ENCODE peak calls at places on chromosomes 16 and 17, in nine cellular contexts. K is tibial artery, D is HCT116, F is cardiac muscle cell, U is RWPE2, Y is hepatocyte, S is dorsolateral prefrontal cortex, Z is WTC11, E is fibroblast of villous mesenchyme. X is an unnamed sample.

GRCh38 chr17:75238684-75239191 is 22.7 kb downstream of the GGA3 start:
- DNase-seq in Y (peak), U (no peak), Z (peak), S (peak), D (peak), E (peak), F (peak), K (no peak), X (no peak)

GRCh38 chr16:17224859-17225258 is 245.9 kb downstream of the XYLT1 start:
- DNase-seq in Y (peak), S (peak), F (no peak), K (peak), U (no peak), D (no peak), Z (no peak), E (peak), X (no peak)

GRCh38 chr17:31489295-31490018 is 98.0 kb downstream of the RAB11FIP4 start:
- DNase-seq in Y (peak), E (no peak), D (peak), F (no peak), K (no peak), S (no peak), U (no peak), Z (peak), X (no peak)

GRCh38 chr16:1171001-1171400 is 18.1 kb downstream of the CACNA1H start:
- DNase-seq in U (no peak), F (no peak), Y (no peak), Z (no peak), E (no peak), S (no peak), D (no peak), K (no peak), X (no peak)

GRCh38 chr16:69844441-69844840 is 82.3 kb downstream of the WWP2 start:
- DNase-seq in Z (no peak), U (no peak), F (no peak), E (no peak), Y (no peak), S (no peak), D (no peak), K (no peak), X (no peak)

GRCh38 chr17:28285965-28286364 is 33.0 kb upstream of the TMEM97 start:
- DNase-seq in D (no peak), F (no peak), S (no peak), Y (no peak), K (no peak), Z (no peak), E (no peak), U (no peak), X (no peak)

GRCh38 chr17:78342438-78343098 is 17.3 kb downstream of the SOCS3 start:
- DNase-seq in Y (no peak), K (peak), D (peak), S (no peak), E (peak), F (no peak), U (no peak), Z (no peak), X (no peak)

GRCh38 chr17:51189162-51189561 is 23.0 kb downstream of the NME2 start:
- DNase-seq in Y (no peak), U (no peak), S (no peak), F (no peak), E (no peak), Z (no peak), D (no peak), K (no peak), X (no peak)

GRCh38 chr17:21282850-21283249 is 1.7 kb upstream of the MAP2K3 start:
- DNase-seq in D (no peak), Z (no peak), K (no peak), U (no peak), E (no peak), F (no peak), S (no peak), Y (no peak), X (no peak)

GRCh38 chr17:15893333-15894024 is 51.5 kb upstream of the ADORA2B start:
- DNase-seq in F (peak), K (no peak), Y (no peak), Z (no peak), D (no peak), E (peak), S (no peak), U (no peak), X (no peak)

GRCh38 chr16:48182979-48183537 is 27.3 kb upstream of the ABCC12 start:
- DNase-seq in D (no peak), F (no peak), Z (no peak), U (no peak), E (no peak), Y (no peak), S (no peak), K (no peak), X (no peak)

DNA sequence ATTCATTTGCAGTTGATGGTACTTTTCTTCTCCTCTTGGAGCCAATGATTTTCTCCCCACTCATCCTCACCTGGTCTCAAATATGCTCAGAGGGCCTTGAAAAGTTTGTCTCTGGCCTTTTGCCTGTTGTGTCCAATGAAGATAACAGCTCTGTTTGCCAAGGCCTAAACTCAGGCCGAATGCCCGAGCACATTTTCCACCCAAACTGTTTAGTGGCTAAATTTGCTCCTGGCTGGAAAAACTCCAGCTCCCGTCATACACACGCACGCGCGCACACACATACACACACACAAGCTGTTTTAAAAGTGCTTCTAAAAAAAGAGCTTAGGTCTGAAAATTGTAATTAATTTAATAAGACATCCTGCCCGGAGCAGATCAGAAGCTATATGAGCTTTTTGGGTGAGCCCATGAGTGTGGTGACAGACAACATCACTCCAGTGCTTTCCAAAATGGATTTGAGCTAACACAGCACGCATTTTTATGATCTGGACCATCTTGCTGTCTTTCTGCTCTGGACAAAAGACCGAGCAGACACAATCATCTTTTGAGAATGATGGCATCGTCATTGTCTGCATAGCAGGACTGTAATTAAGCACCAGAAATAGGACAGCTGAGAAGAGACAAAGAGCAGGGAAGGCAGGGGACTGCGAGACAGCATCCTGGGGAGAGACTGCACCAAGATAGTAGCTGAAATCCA is 48.9 kb downstream of the IRX6 start:
- DNase-seq in E (no peak), Z (no peak), D (no peak), Y (no peak), K (no peak), U (no peak), F (no peak), S (no peak), X (no peak)
- TF ChIP-seq CTCF in E (no peak), Z (no peak), D (no peak), Y (no peak), K (no peak), U (no peak), F (no peak), S (no peak), X (no peak)

DNA sequence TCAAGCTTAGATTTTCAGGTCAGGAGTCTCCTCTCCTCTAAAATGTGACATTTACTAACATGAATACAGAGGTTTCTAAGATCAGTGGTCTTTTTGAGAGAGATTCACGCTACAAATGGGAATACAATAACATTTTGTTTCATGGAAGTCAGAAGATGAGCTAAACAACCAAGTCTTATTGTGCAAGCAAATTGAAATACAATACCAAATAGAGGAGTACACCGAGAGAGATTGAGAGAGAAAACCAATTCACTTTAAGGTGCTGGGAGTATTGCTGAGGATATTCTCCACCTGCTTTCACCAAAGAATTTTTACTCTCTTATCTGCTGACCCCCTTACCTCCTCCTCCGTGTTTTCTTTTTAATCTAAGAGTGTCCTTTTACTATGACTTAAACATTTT is 11.5 kb downstream of the VEZF1 start:
- DNase-seq in Z (no peak), U (no peak), S (no peak), Y (no peak), K (no peak), E (no peak), F (no peak), D (no peak), X (no peak)
- TF ChIP-seq CTCF in Z (no peak), U (no peak), S (no peak), Y (no peak), K (no peak), E (no peak), F (no peak), D (no peak), X (no peak)

GRCh38 chr17:1643293-1643998 is 2.1 kb downstream of the SCARF1 start:
- DNase-seq in E (no peak), Z (peak), K (no peak), S (no peak), U (no peak), D (peak), Y (peak), F (peak), X (peak)
- TF ChIP-seq CTCF in E (peak), Z (no peak), K (no peak), S (peak), U (peak), D (peak), Y (peak), F (peak), X (no peak)

GRCh38 chr17:41315204-41315794 is at the start of gene KRTAP17-1:
- DNase-seq in D (no peak), S (no peak), F (no peak), Z (no peak), U (no peak), Y (no peak), E (no peak), K (no peak), X (no peak)

GRCh38 chr17:41311111-41311510 is 2.0 kb upstream of the KRTAP16-1 start:
- DNase-seq in S (no peak), D (no peak), Z (no peak), Y (no peak), F (no peak), K (no peak), U (no peak), E (no peak), X (no peak)

DNA sequence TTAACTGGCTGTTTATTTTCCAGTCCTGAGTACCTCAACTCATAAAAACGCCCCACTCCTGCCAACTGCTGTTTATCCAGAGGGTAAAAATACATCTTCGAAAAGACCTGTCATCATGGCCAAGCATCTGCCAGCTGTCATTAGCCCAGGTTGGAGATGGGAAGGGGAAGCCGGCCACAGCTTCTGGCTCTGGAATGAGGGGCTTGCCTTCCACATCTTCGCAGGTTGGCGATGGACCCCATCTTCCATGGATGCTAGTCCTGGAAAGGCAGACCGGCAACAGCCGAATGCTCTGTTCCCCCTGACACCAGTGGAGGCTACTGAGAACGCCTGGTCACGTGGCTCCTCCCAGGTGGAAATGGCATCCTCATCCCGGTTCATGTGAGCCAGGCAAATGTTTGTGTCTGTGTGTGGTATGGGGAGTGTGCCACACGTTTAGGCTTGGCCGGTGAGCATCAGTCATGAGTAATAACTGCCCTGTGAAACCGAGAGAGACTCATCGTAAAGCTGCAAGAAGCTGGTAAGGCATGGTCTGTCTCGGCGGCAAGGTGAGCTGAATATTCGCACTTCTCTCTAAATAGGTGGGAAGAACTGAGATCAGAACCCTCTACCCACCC is 412 bp upstream of the KRTAP17-1 start:
- DNase-seq in Y (no peak), E (no peak), K (no peak), D (no peak), Z (no peak), S (no peak), F (no peak), U (no peak), X (no peak)
- TF ChIP-seq CTCF in Y (no peak), E (no peak), K (no peak), D (no peak), Z (no peak), S (no peak), F (no peak), U (no peak), X (no peak)

DNA sequence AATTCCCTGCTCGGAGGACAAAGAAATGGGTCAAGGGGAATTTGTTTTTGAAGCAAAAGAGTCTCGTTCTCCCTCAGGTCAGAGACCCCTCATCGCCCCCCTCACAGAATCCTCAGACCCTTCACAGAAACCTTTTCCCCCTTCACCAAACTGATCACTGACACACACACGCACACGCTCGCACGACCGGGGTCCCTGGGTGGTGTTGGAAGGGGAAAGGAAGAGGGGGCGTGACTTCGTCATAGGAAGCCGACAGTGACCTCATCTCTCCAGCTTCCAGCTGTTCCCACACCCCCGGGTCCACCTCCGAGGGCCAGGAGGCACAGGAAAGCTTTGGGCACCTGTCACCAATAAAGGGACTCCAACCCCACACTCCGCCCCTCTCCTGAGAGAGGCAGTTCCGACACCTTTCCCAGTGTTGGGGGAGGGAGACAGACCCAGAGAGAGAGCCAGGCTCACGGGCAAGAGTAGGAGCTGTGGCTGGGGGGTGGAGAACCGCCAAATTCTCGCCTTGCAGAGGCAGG is 1.2 kb downstream of the ASGR1 start:
- DNase-seq in K (no peak), E (peak), D (no peak), S (no peak), U (no peak), Z (peak), F (peak), Y (peak), X (no peak)
- TF ChIP-seq CTCF in K (no peak), E (no peak), D (no peak), S (no peak), U (no peak), Z (no peak), F (no peak), Y (no peak), X (no peak)

GRCh38 chr17:81821147-81821546 is 11.9 kb downstream of the MCRIP1 start:
- DNase-seq in U (no peak), S (no peak), F (no peak), D (no peak), Y (no peak), K (no peak), E (no peak), Z (no peak), X (no peak)

GRCh38 chr17:81822312-81822637 is 10.8 kb downstream of the MCRIP1 start:
- DNase-seq in Z (no peak), K (no peak), D (no peak), U (no peak), E (no peak), Y (no peak), S (no peak), F (no peak), X (no peak)

GRCh38 chr17:81819648-81820171 is 13.4 kb downstream of the MCRIP1 start:
- DNase-seq in F (no peak), S (no peak), K (no peak), E (no peak), D (no peak), Z (no peak), U (no peak), Y (no peak), X (peak)

GRCh38 chr17:81822996-81823799 is 9.9 kb downstream of the MCRIP1 start:
- DNase-seq in K (no peak), F (no peak), D (no peak), S (no peak), Z (no peak), E (no peak), Y (no peak), U (no peak), X (no peak)

DNA sequence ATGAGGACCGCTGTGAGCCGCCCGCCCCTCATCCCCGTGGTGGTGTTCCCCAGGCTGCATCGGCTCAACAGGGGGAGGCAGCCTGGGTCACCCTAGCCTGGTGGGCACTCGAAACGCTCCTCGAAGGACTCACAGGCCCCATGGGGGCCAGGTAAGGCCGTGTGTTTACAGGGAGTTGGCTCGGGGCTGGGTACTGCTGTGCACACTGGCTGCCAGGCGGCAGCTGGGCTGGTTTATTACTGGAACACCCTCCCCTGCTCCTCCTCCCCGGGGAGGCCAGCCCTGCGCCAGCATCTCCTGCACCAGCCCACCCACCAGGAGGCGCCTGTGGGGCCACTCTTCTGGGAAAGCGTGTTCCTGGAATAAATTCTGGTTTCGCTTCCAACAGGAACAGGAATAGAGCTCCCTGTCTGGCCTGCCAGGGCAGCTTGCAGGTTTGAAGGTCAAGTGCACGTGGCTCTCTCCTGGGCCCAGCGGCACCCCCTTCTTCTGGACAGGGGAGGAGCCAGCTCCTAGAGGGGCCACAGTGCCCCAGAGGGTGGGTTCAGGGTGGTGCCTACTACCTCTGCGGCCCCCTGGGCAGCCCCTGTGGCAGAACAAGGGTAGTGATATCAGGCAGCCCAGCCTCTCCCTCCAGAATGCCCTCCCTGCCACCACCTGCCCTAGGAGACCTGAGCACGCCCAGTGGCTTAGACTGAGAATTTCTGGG is 11.3 kb downstream of the MCRIP1 start:
- DNase-seq in U (no peak), K (peak), Y (peak), D (peak), E (peak), Z (peak), S (peak), F (peak), X (no peak)
- TF ChIP-seq CTCF in U (peak), K (peak), Y (peak), D (peak), E (peak), Z (peak), S (peak), F (peak), X (no peak)

X was measured in mesothelial cell of epicardium.